ENCODE peak calls at places on chromosome 17, in six cellular contexts. A is IMR-90, G is mesenchymal stem cell, Q is H9, N is H1, Y is neuronal stem cell. M is an unnamed sample. For H3K9me3, the result is how much of the 10 kb centered on the place peaks cover.

GRCh38 chr17:66930933-66931332 is 33.6 kb upstream of the CACNG4 start:
- DNase-seq in N (no peak), Y (no peak), G (no peak), A (no peak), Q (peak), M (no peak)

GRCh38 chr17:76747716-76748360 is 9.9 kb downstream of the MFSD11 start:
- DNase-seq in Y (no peak), N (no peak), Q (no peak), A (no peak), G (no peak), M (no peak)

GRCh38 chr17:42365136-42365535 is 23.1 kb downstream of the STAT3 start:
- DNase-seq in Y (no peak), G (peak), N (no peak), Q (no peak), A (peak), M (peak)

GRCh38 chr17:49926886-49927285 is 42.1 kb upstream of the DLX4 start:
- DNase-seq in A (no peak), Y (no peak), Q (no peak), N (no peak), G (no peak), M (no peak)

GRCh38 chr17:60560860-60561257 is 34.8 kb upstream of the APPBP2 start:
- DNase-seq in N (no peak), G (no peak), Y (no peak), A (no peak), Q (no peak), M (no peak)

GRCh38 chr17:68195667-68196393 is 52.0 kb upstream of the AMZ2 start:
- DNase-seq in Y (no peak), G (no peak), A (no peak), Q (peak), N (no peak), M (no peak)

GRCh38 chr17:76805319-76805718 is 62.9 kb upstream of the MGAT5B start:
- DNase-seq in N (no peak), Q (no peak), Y (no peak), A (peak), G (peak), M (no peak)

GRCh38 chr17:80729016-80729415 is 184.4 kb downstream of the RPTOR start:
- DNase-seq in Y (no peak), G (peak), N (no peak), A (no peak), Q (no peak), M (no peak)

GRCh38 chr17:36506831-36507230 is 20.4 kb downstream of the ZNHIT3 start:
- DNase-seq in N (no peak), Q (no peak), G (no peak), Y (no peak), A (no peak), M (no peak)

GRCh38 chr17:17766351-17767095 is 70.3 kb downstream of the SREBF1 start:
- DNase-seq in N (no peak), A (no peak), G (no peak), Y (no peak), Q (no peak), M (no peak)

GRCh38 chr17:73748521-73748920 is 104.3 kb upstream of the SDK2 start:
- DNase-seq in G (no peak), A (no peak), Q (no peak), N (no peak), Y (no peak), M (no peak)

GRCh38 chr17:33385713-33386112 is 92.6 kb upstream of the ASIC2 start:
- DNase-seq in Q (no peak), G (no peak), N (no peak), A (no peak), Y (no peak), M (peak)

GRCh38 chr17:80959330-80960036 is 32.2 kb upstream of the CHMP6 start:
- DNase-seq in Y (no peak), N (no peak), A (peak), G (no peak), Q (no peak), M (peak)

GRCh38 chr17:13051876-13052275 is 34.0 kb upstream of the ELAC2 start:
- DNase-seq in G (no peak), A (no peak), Y (no peak), N (no peak), Q (no peak), M (no peak)

GRCh38 chr17:30950669-30951399 is 20.0 kb upstream of the RNF135 start:
- DNase-seq in A (peak), Q (no peak), Y (no peak), G (peak), N (no peak), M (no peak)

GRCh38 chr17:17151055-17151454 is 55.1 kb downstream of the PLD6 start:
- DNase-seq in A (peak), G (peak), Y (no peak), N (no peak), Q (no peak), M (peak)

GRCh38 chr17:6452471-6453266 is 8.4 kb downstream of the PIMREG start:
- DNase-seq in Q (no peak), A (no peak), N (no peak), G (no peak), Y (no peak), M (no peak)

GRCh38 chr17:82229686-82230626 is 1.1 kb downstream of the SLC16A3 start:
- DNase-seq in A (no peak), Q (no peak), Y (no peak), G (peak), N (no peak), M (no peak)

GRCh38 chr17:41655611-41656111 is 31.3 kb upstream of the KRT17 start:
- DNase-seq in Q (peak), A (no peak), G (no peak), Y (no peak), N (no peak), M (peak)

GRCh38 chr17:1107777-1108559 is 71.8 kb downstream of the ABR start:
- DNase-seq in G (peak), Q (peak), Y (no peak), A (no peak), N (no peak), M (no peak)
- H2AFZ ChIP-seq in G (no peak), Q (no peak), Y (peak), A (peak), N (no peak), M (no peak)

GRCh38 chr17:22463110-22463850 is 771.0 kb downstream of the KCNJ18 start:
- DNase-seq in Q (no peak), G (no peak), N (no peak), Y (no peak), A (no peak), M (no peak)

GRCh38 chr17:22461460-22462145 is 769.3 kb downstream of the KCNJ18 start:
- DNase-seq in Q (no peak), Y (no peak), A (no peak), G (no peak), N (no peak), M (no peak)

GRCh38 chr17:22460461-22461063 is 768.2 kb downstream of the KCNJ18 start:
- DNase-seq in N (no peak), Q (no peak), A (no peak), G (no peak), Y (no peak), M (no peak)

GRCh38 chr17:22464041-22464440 is 771.7 kb downstream of the KCNJ18 start:
- DNase-seq in N (no peak), A (no peak), G (no peak), Y (no peak), Q (no peak), M (no peak)

DNA sequence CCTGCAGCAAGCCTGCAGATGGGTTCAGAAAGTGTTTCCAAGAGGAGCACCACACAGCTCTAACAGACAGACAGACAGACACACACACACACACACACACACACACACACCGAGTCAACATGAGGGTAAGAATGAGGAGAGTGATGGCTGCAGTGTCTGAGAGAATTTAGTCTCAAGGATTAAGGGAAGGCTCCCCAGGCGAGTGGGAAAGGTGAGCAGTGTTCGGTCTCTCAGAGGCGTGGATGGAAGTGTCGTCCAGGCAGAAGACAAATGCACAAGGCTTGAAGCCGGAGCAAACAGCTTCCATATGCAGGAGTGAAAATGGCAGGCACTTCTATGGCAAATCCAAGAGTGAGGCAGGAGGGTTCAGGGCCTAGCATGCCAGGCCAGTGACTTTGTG is 770.1 kb downstream of the KCNJ18 start:
- DNase-seq in N (no peak), A (no peak), G (no peak), Y (no peak), Q (no peak), M (no peak)
- H3K9me3 ChIP-seq in N (half or more), A (under half), G (under half), Y (under half), Q (half or more), M (half or more)

GRCh38 chr17:59287452-59287851 is 44.0 kb upstream of the YPEL2 start:
- DNase-seq in G (no peak), N (no peak), Q (no peak), Y (no peak), A (peak), M (no peak)
- H2BK120ac ChIP-seq in G (no peak), N (no peak), Q (no peak), Y (no peak), A (no peak), M (no peak)

GRCh38 chr17:40498281-40499084 is 2.9 kb downstream of the TNS4 start:
- DNase-seq in G (no peak), A (no peak), Y (no peak), Q (no peak), N (no peak), M (no peak)

GRCh38 chr17:40499551-40500189 is 1.8 kb downstream of the TNS4 start:
- DNase-seq in Y (no peak), G (peak), Q (peak), N (no peak), A (peak), M (peak)

GRCh38 chr17:40501499-40501911 is at the start of gene TNS4:
- DNase-seq in Q (no peak), G (no peak), N (no peak), Y (no peak), A (no peak), M (peak)

GRCh38 chr17:40500709-40501108 is 714 bp downstream of the TNS4 start:
- DNase-seq in Q (no peak), Y (no peak), G (no peak), A (no peak), N (no peak), M (no peak)

DNA sequence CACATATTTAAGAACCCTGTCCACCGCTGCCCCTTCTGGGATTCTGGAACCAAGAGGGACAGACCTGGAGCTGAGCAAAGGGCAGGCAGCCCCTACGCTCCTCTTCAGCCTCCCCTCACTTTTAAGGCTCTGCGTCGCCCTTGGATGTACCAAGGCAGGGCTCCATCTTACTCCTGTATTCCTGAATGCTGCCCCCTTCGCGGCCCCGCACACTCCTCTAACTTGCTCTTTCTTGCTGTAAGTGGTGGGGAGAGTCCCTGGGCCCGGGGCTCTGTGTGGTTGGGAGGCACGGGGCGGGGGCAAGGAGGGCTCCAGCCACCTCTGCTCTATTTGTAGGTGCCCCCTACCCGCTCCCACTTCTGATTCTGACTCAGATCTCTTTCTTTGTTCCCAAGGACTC is 1.2 kb downstream of the TNS4 start:
- DNase-seq in Y (no peak), A (no peak), Q (no peak), N (no peak), G (no peak), M (no peak)
- H2AFZ ChIP-seq in Y (no peak), A (peak), Q (no peak), N (no peak), G (no peak), M (no peak)

DNA sequence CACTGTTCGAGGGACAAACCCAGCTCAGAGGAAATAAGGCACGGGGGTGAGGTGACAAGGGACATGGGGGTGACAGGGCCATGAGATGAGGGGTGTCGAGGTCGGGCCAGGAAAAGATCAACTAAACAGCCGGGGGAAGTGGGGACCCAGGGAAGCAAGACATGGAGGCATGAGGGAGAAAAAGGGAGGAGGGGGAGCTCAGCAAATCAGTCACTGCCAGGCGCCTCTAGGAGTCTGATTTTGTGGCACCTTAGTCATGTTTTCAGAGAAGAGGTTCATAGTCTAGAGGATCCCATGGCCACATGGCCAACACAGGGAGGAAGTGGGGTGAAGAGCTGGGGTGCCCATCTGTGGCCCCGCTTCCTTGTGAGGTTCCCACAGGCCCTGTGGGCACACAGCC is 814.5 kb downstream of the KCNJ18 start:
- DNase-seq in A (no peak), Y (no peak), N (no peak), G (no peak), Q (no peak), M (no peak)
- H3K9me3 ChIP-seq in A (under half), Y (under half), N (half or more), G (under half), Q (half or more), M (half or more)